ENCODE peak calls at places on chromosomes 12 and 14, in four cellular contexts. V is upper lobe of left lung, D is pancreas, E is neuronal stem cell. B is an unnamed sample.

GRCh38 chr12:116818341-116818856 is 62.8 kb downstream of the HRK start:
- DNase-seq in V (peak; percentile 43), E (no peak), D (no peak), B (peak; percentile 31)

GRCh38 chr12:10243803-10244520 is 31.3 kb downstream of the GABARAPL1 start:
- DNase-seq in E (no peak), D (no peak), V (no peak), B (peak; percentile 32)

GRCh38 chr14:68888883-68889282 is 90.2 kb downstream of the ACTN1 start:
- DNase-seq in V (no peak), E (no peak), D (no peak), B (no peak)

GRCh38 chr14:91233936-91234790 is 10.3 kb downstream of the GPR68 start:
- DNase-seq in D (no peak), V (no peak), E (no peak), B (no peak)

GRCh38 chr14:28982228-28982627 is 215.6 kb downstream of the FOXG1 start:
- DNase-seq in V (no peak), D (no peak), E (no peak), B (no peak)

GRCh38 chr14:106268013-106268727 is 741.8 kb downstream of the TMEM121 start:
- DNase-seq in V (peak; percentile 49), D (no peak), E (no peak), B (peak; percentile 100)

GRCh38 chr14:22448035-22448904 is 140.8 kb downstream of the DAD1 start:
- DNase-seq in E (no peak), D (no peak), V (no peak), B (no peak)

GRCh38 chr14:66379116-66379515 is 107.1 kb upstream of the CCDC196 start:
- DNase-seq in V (peak; percentile 47), D (peak; percentile 86), E (no peak), B (no peak)

GRCh38 chr14:75101491-75101890 is 25.4 kb downstream of the NEK9 start:
- DNase-seq in E (no peak), V (no peak), D (no peak), B (no peak)

GRCh38 chr12:18140969-18141368 is 51.0 kb upstream of the RERGL start:
- DNase-seq in E (no peak), D (no peak), V (no peak), B (no peak)

GRCh38 chr14:98167702-98168101 is 1104.3 kb downstream of the BCL11B start:
- DNase-seq in E (no peak), D (no peak), V (no peak), B (peak; percentile 96)

GRCh38 chr12:67920432-67920831 is 68.8 kb upstream of the IFNG-AS1 start:
- DNase-seq in E (no peak), D (no peak), V (no peak), B (no peak)

GRCh38 chr14:32913725-32914124 is 25.0 kb upstream of the NPAS3 start:
- DNase-seq in E (no peak), D (no peak), V (no peak), B (no peak)

GRCh38 chr14:67602071-67602470 is 2.0 kb upstream of the PIGH start:
- DNase-seq in D (no peak), V (no peak), E (no peak), B (no peak)

GRCh38 chr14:88269816-88270416 is 53.2 kb downstream of the KCNK10 start:
- DNase-seq in V (no peak), D (no peak), E (no peak), B (no peak)

GRCh38 chr12:104055686-104056388 is 5.8 kb upstream of the GLT8D2 start:
- DNase-seq in D (peak; percentile 92), V (peak; percentile 91), E (no peak), B (no peak)

GRCh38 chr12:126742326-126742725 is 1524.6 kb upstream of the TMEM132C start:
- DNase-seq in V (no peak), D (no peak), E (no peak), B (no peak)

GRCh38 chr14:90557516-90557915 is 160.7 kb downstream of the CALM1 start:
- DNase-seq in V (no peak), D (no peak), E (no peak), B (no peak)

GRCh38 chr12:106297075-106297474 is 5.5 kb upstream of the TCP11L2 start:
- DNase-seq in D (no peak), E (no peak), V (no peak), B (no peak)

GRCh38 chr12:106299193-106299794 is 3.2 kb upstream of the TCP11L2 start:
- DNase-seq in E (no peak), V (no peak), D (no peak), B (no peak)

GRCh38 chr12:106300761-106301160 is 1.8 kb upstream of the TCP11L2 start:
- DNase-seq in D (no peak), E (no peak), V (peak; percentile 53), B (no peak)

GRCh38 chr12:106296179-106296877 is 6.2 kb upstream of the TCP11L2 start:
- DNase-seq in D (no peak), E (no peak), V (no peak), B (no peak)

GRCh38 chr12:106297681-106298080 is 4.9 kb upstream of the TCP11L2 start:
- DNase-seq in D (no peak), E (no peak), V (no peak), B (no peak)
- H3K4me1 ChIP-seq in D (peaks cover 13% of the 10 kb centered on the region), E (peaks cover 3% of the 10 kb centered on the region), V (peaks cover 22% of the 10 kb centered on the region), B (peaks cover 9% of the 10 kb centered on the region)

DNA sequence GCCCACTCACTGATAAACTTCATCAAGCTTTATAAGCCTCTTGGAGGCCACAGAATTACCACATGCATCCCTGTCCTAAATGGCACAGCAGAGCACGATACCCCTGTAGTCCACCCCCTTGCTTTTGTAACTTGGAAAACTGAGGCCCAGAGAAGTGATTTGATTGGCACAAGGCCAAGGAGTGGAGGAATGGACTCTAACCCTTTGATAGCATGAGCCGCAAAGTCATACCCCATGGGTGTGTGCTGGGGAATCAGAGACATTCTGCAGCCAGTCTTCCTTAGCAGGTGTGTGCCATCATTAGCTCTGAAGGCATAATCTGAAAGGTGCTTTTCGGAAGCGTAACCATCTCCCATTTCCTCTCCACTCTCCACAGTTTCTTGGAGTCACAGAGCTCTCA is 28.5 kb upstream of the PWP1 start:
- DNase-seq in V (no peak), D (no peak), E (no peak), B (no peak)
- H3K36me3 ChIP-seq in V (no peaks in the 10 kb centered on the region), D (no peaks in the 10 kb centered on the region), E (no peaks in the 10 kb centered on the region), B (no peaks in the 10 kb centered on the region)

DNA sequence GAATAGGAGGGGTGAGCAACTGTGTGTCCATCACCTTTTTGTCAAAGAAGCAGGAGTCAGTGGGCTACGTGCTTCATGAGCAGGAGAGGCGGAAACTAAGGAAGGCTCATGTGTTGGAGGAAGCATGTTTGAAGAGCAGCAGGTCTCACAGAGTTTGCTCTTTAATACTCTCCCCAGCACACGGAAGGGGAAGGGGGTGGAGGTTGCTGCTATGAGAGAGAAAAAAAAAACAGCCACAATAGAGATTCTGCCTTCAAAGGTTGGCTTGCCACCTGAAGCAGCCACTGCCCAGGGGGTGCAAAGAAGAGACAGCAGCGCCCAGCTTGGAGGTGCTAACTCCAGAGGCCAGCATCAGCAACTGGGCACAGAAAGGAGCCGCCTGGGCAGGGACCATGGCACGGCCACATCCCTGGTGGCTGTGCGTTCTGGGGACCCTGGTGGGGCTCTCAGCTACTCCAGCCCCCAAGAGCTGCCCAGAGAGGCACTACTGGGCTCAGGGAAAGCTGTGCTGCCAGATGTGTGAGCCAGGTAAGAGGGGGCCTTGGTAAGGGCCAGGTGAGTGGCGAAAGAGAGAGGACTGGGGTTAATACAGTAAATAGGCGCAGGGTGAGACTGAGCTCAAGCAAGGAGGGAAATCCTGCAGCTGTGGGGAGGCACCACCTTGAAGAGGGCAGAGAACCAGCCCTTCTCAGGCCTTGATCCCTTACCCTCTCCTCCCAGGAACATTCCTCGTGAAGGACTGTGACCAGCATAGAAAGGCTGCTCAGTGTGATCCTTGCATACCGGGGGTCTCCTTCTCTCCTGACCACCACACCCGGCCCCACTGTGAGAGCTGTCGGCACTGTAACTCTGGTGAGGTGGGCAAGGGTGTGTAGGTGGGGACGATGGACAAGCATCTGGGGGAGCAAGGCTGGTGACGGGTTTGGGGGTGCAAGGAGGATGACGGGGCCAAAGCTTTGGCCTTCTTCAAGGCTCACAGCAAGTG is at the start of gene CD27:
- DNase-seq in E (no peak), V (no peak), D (no peak), B (no peak)
- H3K4me3 ChIP-seq in E (no peak within 1 kb of the TSS), V (peak within 1 kb of the TSS; percentile 20), D (no peak within 1 kb of the TSS), B (no peak within 1 kb of the TSS)

GRCh38 chr14:103552811-103553210 is 9.6 kb downstream of the BAG5 start:
- DNase-seq in V (no peak), D (no peak), E (no peak), B (no peak)

GRCh38 chr14:103550451-103551337 is 11.8 kb downstream of the BAG5 start:
- DNase-seq in E (no peak), V (no peak), D (no peak), B (no peak)

GRCh38 chr14:103552011-103552797 is 10.3 kb downstream of the BAG5 start:
- DNase-seq in V (peak; percentile 74), E (no peak), D (no peak), B (no peak)

GRCh38 chr14:103549361-103550311 is 12.8 kb downstream of the BAG5 start:
- DNase-seq in E (no peak), D (no peak), V (no peak), B (no peak)

DNA sequence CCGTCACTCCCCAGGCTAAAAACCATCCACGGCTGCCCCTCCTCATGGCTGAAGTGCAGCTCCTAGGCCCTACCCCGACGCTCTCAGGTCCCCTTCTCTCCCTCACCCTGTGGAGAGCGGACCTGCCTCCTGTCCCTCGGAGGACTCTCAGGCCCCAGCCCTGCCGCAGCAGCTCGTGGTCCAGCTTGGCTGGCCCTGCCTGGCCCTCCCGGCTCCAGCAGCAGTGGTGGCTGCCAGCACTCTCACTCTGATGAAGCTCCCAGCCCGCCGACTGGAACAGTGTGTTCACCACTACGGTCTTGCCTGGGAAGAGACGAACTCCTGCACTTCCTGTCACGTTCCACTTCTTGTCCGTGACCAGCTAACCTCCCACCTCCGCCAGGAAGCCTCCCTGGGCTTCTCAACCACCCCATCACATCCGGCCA is 11.1 kb downstream of the BAG5 start:
- DNase-seq in V (no peak), E (no peak), D (no peak), B (no peak)
- H3K4me1 ChIP-seq in V (peaks cover 19% of the 10 kb centered on the region), E (peaks cover 6% of the 10 kb centered on the region), D (peaks cover 3% of the 10 kb centered on the region), B (no peaks in the 10 kb centered on the region)

GRCh38 chr14:73741386-73741875 is 27.2 kb upstream of the PNMA1 start:
- DNase-seq in E (no peak), D (no peak), V (peak; percentile 91), B (peak; percentile 92)

GRCh38 chr14:73738518-73739173 is 24.5 kb upstream of the PNMA1 start:
- DNase-seq in V (no peak), D (no peak), E (no peak), B (no peak)

GRCh38 chr14:73739899-73740685 is 25.9 kb upstream of the PNMA1 start:
- DNase-seq in V (no peak), E (no peak), D (no peak), B (no peak)

GRCh38 chr14:73740921-73741326 is 26.7 kb upstream of the PNMA1 start:
- DNase-seq in D (peak; percentile 84), E (no peak), V (peak; percentile 92), B (no peak)

DNA sequence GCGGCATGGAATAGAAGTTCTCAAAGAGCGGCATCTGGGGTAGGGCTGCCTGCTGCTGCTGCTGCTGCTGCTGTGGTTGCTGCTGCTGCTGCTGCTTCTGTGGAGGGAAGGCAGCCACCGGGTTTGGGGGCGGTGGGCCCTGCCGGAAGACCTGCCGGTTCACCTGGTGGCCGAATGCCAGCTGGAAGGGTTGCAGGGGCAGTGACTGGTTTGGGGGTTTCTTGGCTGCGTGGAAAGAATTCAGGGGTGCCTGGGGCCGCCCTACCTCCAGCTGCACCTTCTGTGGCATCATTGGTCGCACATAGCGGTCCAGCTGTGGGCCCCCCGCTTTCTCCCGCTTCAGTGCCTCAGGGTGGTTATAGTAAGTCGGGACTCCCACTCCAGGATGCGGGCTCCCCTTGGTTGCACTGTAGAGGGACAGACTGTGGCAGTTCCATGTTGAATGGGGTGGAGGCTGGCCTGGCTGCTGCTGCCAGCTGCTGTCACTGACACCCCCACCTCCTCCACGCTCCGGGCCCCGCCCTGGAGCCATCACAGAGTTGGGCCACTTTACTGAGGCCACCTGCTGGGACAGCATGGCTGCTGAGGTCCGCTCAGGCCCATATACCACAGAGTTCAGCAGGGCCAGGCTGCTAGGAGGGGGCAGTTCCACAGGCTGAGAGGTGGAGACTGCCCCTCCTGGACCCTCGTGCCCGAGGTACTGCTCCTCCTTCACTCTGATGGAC is 25.2 kb upstream of the PNMA1 start:
- DNase-seq in E (no peak), D (no peak), V (no peak), B (no peak)
- H3K36me3 ChIP-seq in E (peaks cover 7% of the 10 kb centered on the region), D (peaks cover 34% of the 10 kb centered on the region), V (peaks cover 58% of the 10 kb centered on the region), B (peaks cover 54% of the 10 kb centered on the region)